ENCODE peak calls at places on chromosomes 4 and X, in eight cellular contexts. One of them, this sample, is unnamed.

GRCh38 chr4:10088135-10089010 is 28.2 kb downstream of the WDR1 start:
- DNase-seq in pancreas: no peak
- DNase-seq in dorsolateral prefrontal cortex: no peak
- DNase-seq in right atrium auricular region: no peak
- DNase-seq in left lung: peak
- DNase-seq in A549: no peak
- DNase-seq in tibial nerve: no peak
- DNase-seq in fibroblast of mammary gland: no peak
- DNase-seq in this sample: no peak

GRCh38 chr4:144666539-144667175 is 20.7 kb downstream of the HHIP start:
- DNase-seq in fibroblast of mammary gland: peak
- DNase-seq in right atrium auricular region: no peak
- DNase-seq in left lung: no peak
- DNase-seq in pancreas: no peak
- DNase-seq in tibial nerve: no peak
- DNase-seq in dorsolateral prefrontal cortex: no peak
- DNase-seq in A549: no peak
- DNase-seq in this sample: no peak

GRCh38 chrX:139091086-139091485 is 379.6 kb upstream of the FGF13 start:
- DNase-seq in A549: no peak
- DNase-seq in right atrium auricular region: no peak
- DNase-seq in left lung: no peak
- DNase-seq in pancreas: no peak
- DNase-seq in dorsolateral prefrontal cortex: no peak
- DNase-seq in tibial nerve: no peak
- DNase-seq in fibroblast of mammary gland: no peak
- DNase-seq in this sample: no peak

GRCh38 chrX:136768469-136769084 is 12.2 kb downstream of the ARHGEF6 start:
- DNase-seq in A549: no peak
- DNase-seq in tibial nerve: no peak
- DNase-seq in fibroblast of mammary gland: peak
- DNase-seq in dorsolateral prefrontal cortex: no peak
- DNase-seq in right atrium auricular region: no peak
- DNase-seq in left lung: no peak
- DNase-seq in pancreas: peak
- DNase-seq in this sample: peak

GRCh38 chr4:89551191-89551590 is 243.6 kb upstream of the GPRIN3 start:
- DNase-seq in right atrium auricular region: no peak
- DNase-seq in pancreas: no peak
- DNase-seq in left lung: no peak
- DNase-seq in tibial nerve: no peak
- DNase-seq in A549: no peak
- DNase-seq in fibroblast of mammary gland: no peak
- DNase-seq in dorsolateral prefrontal cortex: no peak
- DNase-seq in this sample: no peak

GRCh38 chr4:56570041-56570440 is 64.5 kb downstream of the ARL9 start:
- DNase-seq in left lung: no peak
- DNase-seq in pancreas: no peak
- DNase-seq in fibroblast of mammary gland: no peak
- DNase-seq in tibial nerve: no peak
- DNase-seq in right atrium auricular region: no peak
- DNase-seq in dorsolateral prefrontal cortex: no peak
- DNase-seq in A549: no peak
- DNase-seq in this sample: no peak

GRCh38 chr4:74531952-74532794 is 87.2 kb downstream of the AREG start:
- DNase-seq in right atrium auricular region: no peak
- DNase-seq in tibial nerve: no peak
- DNase-seq in fibroblast of mammary gland: peak
- DNase-seq in left lung: no peak
- DNase-seq in dorsolateral prefrontal cortex: no peak
- DNase-seq in pancreas: no peak
- DNase-seq in A549: peak
- DNase-seq in this sample: peak

GRCh38 chr4:77820836-77821561 is 1.8 kb upstream of the CNOT6L start:
- DNase-seq in fibroblast of mammary gland: peak
- DNase-seq in left lung: no peak
- DNase-seq in tibial nerve: no peak
- DNase-seq in A549: no peak
- DNase-seq in dorsolateral prefrontal cortex: no peak
- DNase-seq in right atrium auricular region: no peak
- DNase-seq in pancreas: no peak
- DNase-seq in this sample: no peak

GRCh38 chr4:15778191-15778741 is at the start of gene CD38:
- DNase-seq in right atrium auricular region: no peak
- DNase-seq in A549: peak
- DNase-seq in tibial nerve: no peak
- DNase-seq in fibroblast of mammary gland: no peak
- DNase-seq in left lung: peak
- DNase-seq in pancreas: no peak
- DNase-seq in dorsolateral prefrontal cortex: no peak
- DNase-seq in this sample: peak

GRCh38 chrX:40148439-40149285 is 50.9 kb upstream of the BCOR start:
- DNase-seq in dorsolateral prefrontal cortex: no peak
- DNase-seq in tibial nerve: no peak
- DNase-seq in pancreas: no peak
- DNase-seq in left lung: no peak
- DNase-seq in right atrium auricular region: no peak
- DNase-seq in A549: no peak
- DNase-seq in fibroblast of mammary gland: no peak
- DNase-seq in this sample: no peak

GRCh38 chr4:93809773-93810172 is 18.8 kb upstream of the ATOH1 start:
- DNase-seq in fibroblast of mammary gland: no peak
- DNase-seq in tibial nerve: no peak
- DNase-seq in pancreas: peak
- DNase-seq in right atrium auricular region: no peak
- DNase-seq in left lung: no peak
- DNase-seq in dorsolateral prefrontal cortex: no peak
- DNase-seq in A549: no peak
- DNase-seq in this sample: no peak

GRCh38 chr4:107034091-107034698 is 1.9 kb downstream of the DKK2 start:
- DNase-seq in right atrium auricular region: peak
- DNase-seq in tibial nerve: peak
- DNase-seq in A549: peak
- DNase-seq in dorsolateral prefrontal cortex: peak
- DNase-seq in pancreas: no peak
- DNase-seq in fibroblast of mammary gland: peak
- DNase-seq in left lung: peak
- DNase-seq in this sample: no peak

GRCh38 chr4:26609398-26609797 is 25.5 kb downstream of the TBC1D19 start:
- DNase-seq in left lung: no peak
- DNase-seq in A549: no peak
- DNase-seq in right atrium auricular region: no peak
- DNase-seq in tibial nerve: no peak
- DNase-seq in fibroblast of mammary gland: no peak
- DNase-seq in dorsolateral prefrontal cortex: no peak
- DNase-seq in pancreas: no peak
- DNase-seq in this sample: no peak

GRCh38 chr4:184450045-184450444 is 24.3 kb downstream of the IRF2 start:
- DNase-seq in pancreas: no peak
- DNase-seq in right atrium auricular region: no peak
- DNase-seq in left lung: no peak
- DNase-seq in fibroblast of mammary gland: peak
- DNase-seq in A549: no peak
- DNase-seq in dorsolateral prefrontal cortex: no peak
- DNase-seq in tibial nerve: no peak
- DNase-seq in this sample: no peak

GRCh38 chr4:116233971-116234370 is 851.4 kb downstream of the TRAM1L1 start:
- DNase-seq in left lung: no peak
- DNase-seq in dorsolateral prefrontal cortex: no peak
- DNase-seq in right atrium auricular region: no peak
- DNase-seq in tibial nerve: no peak
- DNase-seq in fibroblast of mammary gland: no peak
- DNase-seq in A549: no peak
- DNase-seq in pancreas: no peak
- DNase-seq in this sample: no peak

GRCh38 chr4:78734451-78735003 is 41.6 kb upstream of the BMP2K start:
- DNase-seq in tibial nerve: no peak
- DNase-seq in pancreas: no peak
- DNase-seq in dorsolateral prefrontal cortex: no peak
- DNase-seq in right atrium auricular region: no peak
- DNase-seq in fibroblast of mammary gland: no peak
- DNase-seq in A549: no peak
- DNase-seq in left lung: no peak
- DNase-seq in this sample: no peak

GRCh38 chr4:108045687-108046024 is 56.0 kb downstream of the HADH start:
- DNase-seq in tibial nerve: no peak
- DNase-seq in right atrium auricular region: no peak
- DNase-seq in fibroblast of mammary gland: peak
- DNase-seq in pancreas: peak
- DNase-seq in A549: no peak
- DNase-seq in left lung: no peak
- DNase-seq in dorsolateral prefrontal cortex: no peak
- DNase-seq in this sample: no peak

GRCh38 chr4:182883351-182883750 is 33.8 kb downstream of the DCTD start:
- DNase-seq in A549: no peak
- DNase-seq in dorsolateral prefrontal cortex: no peak
- DNase-seq in right atrium auricular region: no peak
- DNase-seq in pancreas: no peak
- DNase-seq in tibial nerve: no peak
- DNase-seq in fibroblast of mammary gland: no peak
- DNase-seq in left lung: no peak
- DNase-seq in this sample: no peak

GRCh38 chr4:182879913-182880312 is 37.3 kb downstream of the DCTD start:
- DNase-seq in left lung: no peak
- DNase-seq in right atrium auricular region: no peak
- DNase-seq in dorsolateral prefrontal cortex: no peak
- DNase-seq in pancreas: no peak
- DNase-seq in A549: no peak
- DNase-seq in fibroblast of mammary gland: no peak
- DNase-seq in tibial nerve: no peak
- DNase-seq in this sample: no peak

GRCh38 chr4:182878633-182879495 is 38.3 kb downstream of the DCTD start:
- DNase-seq in left lung: no peak
- DNase-seq in dorsolateral prefrontal cortex: no peak
- DNase-seq in A549: no peak
- DNase-seq in right atrium auricular region: no peak
- DNase-seq in tibial nerve: no peak
- DNase-seq in fibroblast of mammary gland: no peak
- DNase-seq in pancreas: no peak
- DNase-seq in this sample: no peak

GRCh38 chr4:182881928-182882327 is 35.3 kb downstream of the DCTD start:
- DNase-seq in right atrium auricular region: no peak
- DNase-seq in pancreas: peak
- DNase-seq in fibroblast of mammary gland: no peak
- DNase-seq in left lung: no peak
- DNase-seq in A549: no peak
- DNase-seq in dorsolateral prefrontal cortex: no peak
- DNase-seq in tibial nerve: peak
- DNase-seq in this sample: no peak

GRCh38 chr4:182880387-182881356 is 36.5 kb downstream of the DCTD start:
- DNase-seq in fibroblast of mammary gland: peak
- DNase-seq in A549: no peak
- DNase-seq in tibial nerve: no peak
- DNase-seq in pancreas: no peak
- DNase-seq in left lung: no peak
- DNase-seq in dorsolateral prefrontal cortex: no peak
- DNase-seq in right atrium auricular region: no peak
- DNase-seq in this sample: no peak
- H3K4me3 ChIP-seq in fibroblast of mammary gland: no peak
- H3K4me3 ChIP-seq in A549: no peak
- H3K4me3 ChIP-seq in tibial nerve: no peak
- H3K4me3 ChIP-seq in pancreas: no peak
- H3K4me3 ChIP-seq in left lung: no peak
- H3K4me3 ChIP-seq in dorsolateral prefrontal cortex: peak
- H3K4me3 ChIP-seq in right atrium auricular region: peak
- H3K4me3 ChIP-seq in this sample: no peak

GRCh38 chr4:41934813-41935651 is at the start of gene TMEM33:
- DNase-seq in A549: peak
- DNase-seq in left lung: peak
- DNase-seq in dorsolateral prefrontal cortex: peak
- DNase-seq in right atrium auricular region: peak
- DNase-seq in fibroblast of mammary gland: peak
- DNase-seq in tibial nerve: peak
- DNase-seq in pancreas: peak
- DNase-seq in this sample: peak
- TF ChIP-seq CTCF in A549: no peak
- TF ChIP-seq CTCF in left lung: no peak
- TF ChIP-seq CTCF in dorsolateral prefrontal cortex: peak
- TF ChIP-seq CTCF in right atrium auricular region: peak
- TF ChIP-seq CTCF in fibroblast of mammary gland: no peak
- TF ChIP-seq CTCF in tibial nerve: peak
- TF ChIP-seq CTCF in pancreas: no peak
- TF ChIP-seq CTCF in this sample: no peak

DNA sequence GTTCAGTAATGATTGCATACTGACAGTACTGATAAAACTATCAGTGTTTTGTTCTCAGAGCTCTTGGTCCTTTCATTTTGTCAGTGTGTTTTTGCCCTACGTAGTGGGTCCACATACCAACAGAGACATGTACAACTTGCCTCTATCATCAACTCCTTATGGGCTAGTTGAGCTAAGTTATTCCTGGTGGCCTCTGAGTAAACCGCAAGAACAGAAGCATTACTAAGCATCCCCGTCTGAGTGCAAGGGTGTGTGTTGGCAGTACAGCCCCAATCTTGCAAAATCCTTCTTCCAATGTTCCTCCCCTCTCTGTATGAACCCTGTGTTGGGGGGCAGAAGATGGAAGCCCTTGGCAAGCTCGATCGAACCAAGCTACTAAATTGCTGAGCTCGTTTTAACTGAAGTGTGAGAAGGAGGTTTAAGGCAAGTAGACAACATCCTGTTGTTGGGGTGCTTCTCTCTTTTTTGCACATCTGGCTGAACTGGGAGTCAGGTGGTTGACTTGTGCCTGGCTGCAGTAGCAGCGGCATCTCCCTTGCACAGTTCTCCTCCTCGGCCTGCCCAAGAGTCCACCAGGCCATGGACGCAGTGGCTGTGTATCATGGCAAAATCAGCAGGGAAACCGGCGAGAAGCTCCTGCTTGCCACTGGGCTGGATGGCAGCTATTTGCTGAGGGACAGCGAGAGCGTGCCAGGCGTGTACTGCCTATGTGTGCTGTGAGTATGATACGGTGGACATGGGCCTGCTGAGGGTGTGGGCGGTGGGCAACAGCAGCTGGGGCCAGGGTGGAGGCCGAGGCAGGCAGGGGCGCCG is at the start of gene SH2D1A:
- DNase-seq in fibroblast of mammary gland: no peak
- DNase-seq in pancreas: no peak
- DNase-seq in A549: no peak
- DNase-seq in left lung: no peak
- DNase-seq in tibial nerve: no peak
- DNase-seq in right atrium auricular region: no peak
- DNase-seq in dorsolateral prefrontal cortex: no peak
- DNase-seq in this sample: no peak
- H3K4me3 ChIP-seq in fibroblast of mammary gland: no peak
- H3K4me3 ChIP-seq in pancreas: no peak
- H3K4me3 ChIP-seq in A549: no peak
- H3K4me3 ChIP-seq in left lung: peak
- H3K4me3 ChIP-seq in tibial nerve: no peak
- H3K4me3 ChIP-seq in right atrium auricular region: no peak
- H3K4me3 ChIP-seq in dorsolateral prefrontal cortex: no peak
- H3K4me3 ChIP-seq in this sample: no peak

DNA sequence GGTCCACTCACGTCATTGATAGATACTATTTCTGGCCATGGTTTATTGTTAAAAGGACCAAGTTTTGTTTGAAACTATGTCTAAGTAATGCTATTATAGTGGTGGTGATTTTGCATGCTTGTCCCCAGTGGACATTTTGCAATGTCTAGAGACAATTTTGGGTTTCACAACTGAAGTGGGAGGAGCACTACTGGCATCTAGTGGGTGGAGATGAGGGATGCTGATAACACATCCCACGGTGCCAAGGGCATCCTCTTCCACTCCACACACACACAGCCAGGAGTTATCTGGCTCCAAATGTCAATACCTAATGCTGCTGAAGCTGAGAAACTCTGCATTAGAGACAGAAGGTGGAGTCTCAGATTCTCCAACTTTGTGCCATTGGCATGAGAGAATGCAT is 131.2 kb downstream of the FRMPD4 start:
- DNase-seq in right atrium auricular region: no peak
- DNase-seq in tibial nerve: no peak
- DNase-seq in pancreas: no peak
- DNase-seq in fibroblast of mammary gland: peak
- DNase-seq in A549: peak
- DNase-seq in left lung: no peak
- DNase-seq in dorsolateral prefrontal cortex: no peak
- DNase-seq in this sample: no peak
- TF ChIP-seq CTCF in right atrium auricular region: no peak
- TF ChIP-seq CTCF in tibial nerve: no peak
- TF ChIP-seq CTCF in pancreas: no peak
- TF ChIP-seq CTCF in fibroblast of mammary gland: peak
- TF ChIP-seq CTCF in A549: no peak
- TF ChIP-seq CTCF in left lung: no peak
- TF ChIP-seq CTCF in dorsolateral prefrontal cortex: no peak
- TF ChIP-seq CTCF in this sample: no peak

This sample was measured in GM12864.